ENCODE peak calls at places on chromosomes 4 and X, in nine cellular contexts. E, O, R, U, X, H, C, Y and F are unnamed samples.

GRCh38 chrX:22081475-22082092 is 49.5 kb downstream of the PHEX start:
- DNase-seq in O (peak; percentile 53), X (peak; percentile 81), E (no peak), U (peak; percentile 16), H (peak; percentile 59), R (peak; percentile 69), Y (peak; percentile 60), C (peak; percentile 67), F (peak; percentile 23)

GRCh38 chr4:128917781-128918180 is 108.3 kb downstream of the JADE1 start:
- DNase-seq in Y (no peak), E (peak; percentile 25), O (no peak), H (no peak), X (no peak), C (no peak), R (no peak), U (no peak), F (peak; percentile 18)

GRCh38 chrX:77453190-77453589 is 6.0 kb downstream of the FGF16 start:
- DNase-seq in Y (no peak), O (no peak), U (no peak), X (no peak), C (no peak), E (no peak), H (no peak), R (no peak), F (no peak)

GRCh38 chr4:153954654-153955053 is 165.8 kb upstream of the SFRP2 start:
- DNase-seq in X (no peak), C (no peak), H (no peak), U (no peak), Y (no peak), E (no peak), O (no peak), R (no peak), F (no peak)

GRCh38 chrX:78517124-78517523 is 142.0 kb downstream of the RTL3 start:
- DNase-seq in E (peak; percentile 14), C (no peak), X (no peak), R (no peak), H (no peak), Y (no peak), U (no peak), O (no peak), F (peak; percentile 11)

GRCh38 chr4:182307746-182308145 is 64.5 kb downstream of the TENM3 start:
- DNase-seq in Y (no peak), E (no peak), H (no peak), X (peak; percentile 62), O (no peak), U (peak; percentile 99), R (peak; percentile 94), C (no peak), F (no peak)

GRCh38 chr4:102541708-102542107 is 40.5 kb downstream of the NFKB1 start:
- DNase-seq in U (no peak), O (peak; percentile 20), X (no peak), C (peak; percentile 61), Y (peak; percentile 23), H (no peak), R (no peak), E (no peak), F (no peak)

GRCh38 chr4:72909461-72909860 is 160.1 kb downstream of the COX18 start:
- DNase-seq in U (no peak), C (peak; percentile 52), X (no peak), H (no peak), E (no peak), R (no peak), Y (no peak), O (no peak), F (no peak)

GRCh38 chrX:118872102-118872566 is 48.5 kb downstream of the ZCCHC12 start:
- DNase-seq in R (peak; percentile 4), O (peak; percentile 31), X (peak; percentile 2), E (no peak), H (no peak), C (no peak), Y (peak; percentile 21), U (no peak), F (no peak)

GRCh38 chrX:33183366-33183765 is 28.0 kb downstream of the DMD start:
- DNase-seq in U (peak; percentile 38), X (peak; percentile 6), E (no peak), R (peak; percentile 18), C (no peak), Y (peak; percentile 16), H (no peak), O (no peak), F (no peak)

GRCh38 chrX:147900349-147900748 is 11.4 kb upstream of the FMR1 start:
- DNase-seq in X (no peak), Y (no peak), E (no peak), C (no peak), U (no peak), H (no peak), O (no peak), R (no peak), F (no peak)

GRCh38 chr4:105088110-105088879 is 58.4 kb upstream of the TET2 start:
- DNase-seq in R (peak; percentile 95), Y (peak; percentile 26), O (no peak), H (no peak), E (no peak), U (peak; percentile 91), C (peak; percentile 7), X (peak; percentile 78), F (no peak)

GRCh38 chr4:148030486-148030885 is 298.6 kb downstream of the ARHGAP10 start:
- DNase-seq in H (no peak), Y (no peak), X (peak; percentile 81), U (no peak), E (no peak), R (peak; percentile 79), O (no peak), C (no peak), F (no peak)

GRCh38 chrX:45056428-45057145 is 144.1 kb downstream of the DIPK2B start:
- DNase-seq in E (no peak), O (no peak), H (no peak), Y (no peak), U (no peak), R (peak; percentile 16), X (peak; percentile 3), C (no peak), F (no peak)

GRCh38 chrX:11480626-11481025 is 185.1 kb downstream of the ARHGAP6 start:
- DNase-seq in X (no peak), Y (no peak), U (no peak), E (no peak), O (no peak), R (peak; percentile 70), C (no peak), H (no peak), F (no peak)

GRCh38 chrX:12360991-12361598 is 222.8 kb downstream of the FRMPD4 start:
- DNase-seq in O (no peak), Y (no peak), R (peak; percentile 57), E (no peak), C (no peak), U (no peak), H (no peak), X (peak; percentile 59), F (no peak)

GRCh38 chrX:111445485-111445884 is 33.5 kb upstream of the DCX start:
- DNase-seq in E (peak; percentile 5), R (peak; percentile 62), C (peak; percentile 80), Y (no peak), X (peak; percentile 12), O (no peak), H (no peak), U (peak; percentile 24), F (peak; percentile 23)

GRCh38 chr4:151953286-151953685 is 192.5 kb upstream of the GATB start:
- DNase-seq in H (no peak), E (no peak), R (peak; percentile 28), U (no peak), X (peak; percentile 28), Y (no peak), O (no peak), C (no peak), F (no peak)

GRCh38 chr4:73776363-73776762 is 36.0 kb downstream of the CXCL8 start:
- DNase-seq in Y (peak; percentile 41), C (no peak), H (no peak), O (no peak), U (peak; percentile 93), X (peak; percentile 86), E (no peak), R (peak; percentile 98), F (no peak)

GRCh38 chr4:62006108-62006507 is 806.0 kb downstream of the ADGRL3 start:
- DNase-seq in U (no peak), Y (no peak), R (no peak), C (no peak), X (no peak), H (no peak), E (no peak), O (no peak), F (no peak)

GRCh38 chr4:88318751-88319350 is 34.5 kb upstream of the PPM1K start:
- DNase-seq in R (no peak), O (no peak), U (no peak), E (no peak), C (no peak), H (no peak), Y (no peak), X (peak; percentile 42), F (no peak)
- TF ChIP-seq CTCF in R (no peak), O (no peak), U (no peak), E (no peak), C (no peak), H (no peak), Y (no peak), X (no peak), F (no peak)

DNA sequence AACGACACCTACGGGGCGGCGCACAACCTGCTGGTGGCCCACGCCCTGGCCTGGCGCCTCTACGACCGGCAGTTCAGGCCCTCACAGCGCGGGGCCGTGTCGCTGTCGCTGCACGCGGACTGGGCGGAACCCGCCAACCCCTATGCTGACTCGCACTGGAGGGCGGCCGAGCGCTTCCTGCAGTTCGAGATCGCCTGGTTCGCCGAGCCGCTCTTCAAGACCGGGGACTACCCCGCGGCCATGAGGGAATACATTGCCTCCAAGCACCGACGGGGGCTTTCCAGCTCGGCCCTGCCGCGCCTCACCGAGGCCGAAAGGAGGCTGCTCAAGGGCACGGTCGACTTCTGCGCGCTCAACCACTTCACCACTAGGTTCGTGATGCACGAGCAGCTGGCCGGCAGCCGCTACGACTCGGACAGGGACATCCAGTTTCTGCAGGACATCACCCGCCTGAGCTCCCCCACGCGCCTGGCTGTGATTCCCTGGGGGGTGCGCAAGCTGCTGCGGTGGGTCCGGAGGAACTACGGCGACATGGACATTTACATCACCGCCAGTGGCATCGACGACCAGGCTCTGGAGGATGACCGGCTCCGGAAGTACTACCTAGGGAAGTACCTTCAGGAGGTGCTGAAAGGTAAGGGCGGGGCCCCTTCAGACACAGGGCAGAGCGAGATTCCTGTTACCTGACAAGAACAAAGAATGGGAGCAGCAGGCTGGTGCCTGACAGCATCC is 11.7 kb downstream of the RPL9 start:
- DNase-seq in C (peak; percentile 49), X (peak; percentile 74), H (peak; percentile 66), R (peak; percentile 63), Y (peak; percentile 78), O (peak; percentile 81), U (peak; percentile 11), E (peak; percentile 79), F (peak; percentile 81)
- TF ChIP-seq CTCF in C (no peak), X (peak; percentile 28), H (no peak), R (peak; percentile 21), Y (peak; percentile 57), O (peak; percentile 4), U (peak; percentile 31), E (peak; percentile 43), F (peak; percentile 44)

GRCh38 chr4:170374770-170375169 is 285.0 kb upstream of the AADAT start:
- DNase-seq in C (peak; percentile 50), R (peak; percentile 46), X (no peak), Y (peak; percentile 40), O (peak; percentile 59), E (peak; percentile 47), U (no peak), H (no peak), F (peak; percentile 56)
- TF ChIP-seq CTCF in C (peak; percentile 63), R (peak; percentile 56), X (no peak), Y (peak; percentile 49), O (peak; percentile 62), E (peak; percentile 65), U (peak; percentile 31), H (no peak), F (peak; percentile 81)

GRCh38 chr4:163332526-163333405 is at the start of gene NPY1R:
- DNase-seq in R (peak; percentile 77), E (peak; percentile 60), C (peak; percentile 90), X (peak; percentile 86), U (peak; percentile 66), H (no peak), O (peak; percentile 75), Y (peak; percentile 79), F (peak; percentile 71)
- TF ChIP-seq CTCF in R (peak; percentile 69), E (peak; percentile 52), C (peak; percentile 81), X (peak; percentile 77), U (peak; percentile 75), H (no peak), O (peak; percentile 69), Y (peak; percentile 66), F (peak; percentile 72)